ENCODE peak calls at places on chromosomes 13 and 19, in seven cellular contexts. One of them, this sample, is unnamed.

GRCh38 chr13:31733709-31734108 is 5.6 kb upstream of the RXFP2 start:
- DNase-seq in A549: no peak
- DNase-seq in colonic mucosa: no peak
- DNase-seq in Calu3: no peak
- DNase-seq in adrenal gland: no peak
- DNase-seq in breast epithelium: no peak
- DNase-seq in upper lobe of right lung: no peak
- DNase-seq in this sample: no peak

GRCh38 chr13:44904982-44905381 is 84.3 kb downstream of the NUFIP1 start:
- DNase-seq in A549: peak
- DNase-seq in colonic mucosa: peak
- DNase-seq in Calu3: no peak
- DNase-seq in adrenal gland: peak
- DNase-seq in breast epithelium: no peak
- DNase-seq in upper lobe of right lung: no peak
- DNase-seq in this sample: peak

GRCh38 chr19:37413243-37414084 is 42.6 kb downstream of the ZNF527 start:
- DNase-seq in A549: peak
- DNase-seq in colonic mucosa: no peak
- DNase-seq in Calu3: no peak
- DNase-seq in adrenal gland: no peak
- DNase-seq in breast epithelium: no peak
- DNase-seq in upper lobe of right lung: no peak
- DNase-seq in this sample: no peak

GRCh38 chr19:49243129-49243528 is 81.9 kb downstream of the SLC6A16 start:
- DNase-seq in A549: no peak
- DNase-seq in colonic mucosa: no peak
- DNase-seq in Calu3: no peak
- DNase-seq in adrenal gland: no peak
- DNase-seq in breast epithelium: no peak
- DNase-seq in upper lobe of right lung: no peak
- DNase-seq in this sample: no peak

GRCh38 chr13:85503797-85504196 is 295.4 kb downstream of the SLITRK6 start:
- DNase-seq in A549: peak
- DNase-seq in colonic mucosa: no peak
- DNase-seq in Calu3: no peak
- DNase-seq in adrenal gland: no peak
- DNase-seq in breast epithelium: no peak
- DNase-seq in upper lobe of right lung: no peak
- DNase-seq in this sample: no peak

GRCh38 chr19:50325310-50326100 is 3.7 kb downstream of the KCNC3 start:
- DNase-seq in A549: peak
- DNase-seq in colonic mucosa: peak
- DNase-seq in Calu3: peak
- DNase-seq in adrenal gland: peak
- DNase-seq in breast epithelium: no peak
- DNase-seq in upper lobe of right lung: peak
- DNase-seq in this sample: no peak

GRCh38 chr19:28486934-28487333 is 726.0 kb downstream of the UQCRFS1 start:
- DNase-seq in A549: no peak
- DNase-seq in colonic mucosa: no peak
- DNase-seq in Calu3: no peak
- DNase-seq in adrenal gland: no peak
- DNase-seq in breast epithelium: no peak
- DNase-seq in upper lobe of right lung: no peak
- DNase-seq in this sample: no peak

GRCh38 chr13:95627590-95627989 is 16.9 kb downstream of the DZIP1 start:
- DNase-seq in A549: no peak
- DNase-seq in colonic mucosa: no peak
- DNase-seq in Calu3: no peak
- DNase-seq in adrenal gland: no peak
- DNase-seq in breast epithelium: no peak
- DNase-seq in upper lobe of right lung: no peak
- DNase-seq in this sample: no peak

GRCh38 chr13:45932611-45933182 is 81.1 kb upstream of the SIAH3 start:
- DNase-seq in A549: no peak
- DNase-seq in colonic mucosa: no peak
- DNase-seq in Calu3: peak
- DNase-seq in adrenal gland: no peak
- DNase-seq in breast epithelium: no peak
- DNase-seq in upper lobe of right lung: no peak
- DNase-seq in this sample: no peak

GRCh38 chr19:810077-810855 is 11.5 kb downstream of the PLPPR3 start:
- DNase-seq in A549: no peak
- DNase-seq in colonic mucosa: no peak
- DNase-seq in Calu3: no peak
- DNase-seq in adrenal gland: no peak
- DNase-seq in breast epithelium: no peak
- DNase-seq in upper lobe of right lung: peak
- DNase-seq in this sample: no peak

GRCh38 chr19:10269333-10270179 is 1.4 kb upstream of the ICAM1 start:
- DNase-seq in A549: peak
- DNase-seq in colonic mucosa: peak
- DNase-seq in Calu3: peak
- DNase-seq in adrenal gland: peak
- DNase-seq in breast epithelium: peak
- DNase-seq in upper lobe of right lung: peak
- DNase-seq in this sample: no peak

GRCh38 chr13:76884571-76885202 is 1.5 kb downstream of the KCTD12 start:
- DNase-seq in A549: no peak
- DNase-seq in colonic mucosa: peak
- DNase-seq in Calu3: no peak
- DNase-seq in adrenal gland: peak
- DNase-seq in breast epithelium: no peak
- DNase-seq in upper lobe of right lung: no peak
- DNase-seq in this sample: no peak

GRCh38 chr13:76885203-76886004 is 801 bp downstream of the KCTD12 start:
- DNase-seq in A549: peak
- DNase-seq in colonic mucosa: peak
- DNase-seq in Calu3: peak
- DNase-seq in adrenal gland: peak
- DNase-seq in breast epithelium: peak
- DNase-seq in upper lobe of right lung: peak
- DNase-seq in this sample: no peak

GRCh38 chr13:76886005-76886291 is 257 bp downstream of the KCTD12 start:
- DNase-seq in A549: no peak
- DNase-seq in colonic mucosa: no peak
- DNase-seq in Calu3: no peak
- DNase-seq in adrenal gland: no peak
- DNase-seq in breast epithelium: no peak
- DNase-seq in upper lobe of right lung: no peak
- DNase-seq in this sample: no peak

GRCh38 chr13:76882431-76882830 is 3.8 kb downstream of the KCTD12 start:
- DNase-seq in A549: no peak
- DNase-seq in colonic mucosa: no peak
- DNase-seq in Calu3: no peak
- DNase-seq in adrenal gland: no peak
- DNase-seq in breast epithelium: no peak
- DNase-seq in upper lobe of right lung: no peak
- DNase-seq in this sample: no peak

DNA sequence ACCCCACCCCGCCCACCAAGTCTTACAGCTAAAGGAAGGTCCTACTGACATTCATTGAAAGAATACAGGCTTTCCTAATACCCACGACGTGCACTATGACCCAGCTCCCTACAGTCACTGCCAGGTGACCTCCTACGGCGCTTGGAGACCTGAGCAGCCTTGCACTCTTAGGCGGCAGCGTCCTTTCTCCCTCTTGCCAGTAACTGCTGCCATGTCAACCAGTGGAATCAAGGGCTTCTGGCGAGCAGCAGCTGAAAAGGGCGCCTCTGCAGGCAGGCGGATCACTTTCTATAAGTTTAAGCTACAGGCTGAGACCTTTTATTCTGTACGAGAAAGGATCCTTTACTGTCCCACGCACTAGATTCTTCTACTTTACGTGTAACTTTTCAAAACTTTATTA is 2.0 kb downstream of the KCTD12 start:
- DNase-seq in A549: no peak
- DNase-seq in colonic mucosa: peak
- DNase-seq in Calu3: peak
- DNase-seq in adrenal gland: peak
- DNase-seq in breast epithelium: no peak
- DNase-seq in upper lobe of right lung: peak
- DNase-seq in this sample: no peak
- TF ChIP-seq CTCF in A549: no peak
- TF ChIP-seq CTCF in colonic mucosa: no peak
- TF ChIP-seq CTCF in Calu3: no peak
- TF ChIP-seq CTCF in adrenal gland: peak
- TF ChIP-seq CTCF in breast epithelium: no peak
- TF ChIP-seq CTCF in upper lobe of right lung: peak
- TF ChIP-seq CTCF in this sample: peak

DNA sequence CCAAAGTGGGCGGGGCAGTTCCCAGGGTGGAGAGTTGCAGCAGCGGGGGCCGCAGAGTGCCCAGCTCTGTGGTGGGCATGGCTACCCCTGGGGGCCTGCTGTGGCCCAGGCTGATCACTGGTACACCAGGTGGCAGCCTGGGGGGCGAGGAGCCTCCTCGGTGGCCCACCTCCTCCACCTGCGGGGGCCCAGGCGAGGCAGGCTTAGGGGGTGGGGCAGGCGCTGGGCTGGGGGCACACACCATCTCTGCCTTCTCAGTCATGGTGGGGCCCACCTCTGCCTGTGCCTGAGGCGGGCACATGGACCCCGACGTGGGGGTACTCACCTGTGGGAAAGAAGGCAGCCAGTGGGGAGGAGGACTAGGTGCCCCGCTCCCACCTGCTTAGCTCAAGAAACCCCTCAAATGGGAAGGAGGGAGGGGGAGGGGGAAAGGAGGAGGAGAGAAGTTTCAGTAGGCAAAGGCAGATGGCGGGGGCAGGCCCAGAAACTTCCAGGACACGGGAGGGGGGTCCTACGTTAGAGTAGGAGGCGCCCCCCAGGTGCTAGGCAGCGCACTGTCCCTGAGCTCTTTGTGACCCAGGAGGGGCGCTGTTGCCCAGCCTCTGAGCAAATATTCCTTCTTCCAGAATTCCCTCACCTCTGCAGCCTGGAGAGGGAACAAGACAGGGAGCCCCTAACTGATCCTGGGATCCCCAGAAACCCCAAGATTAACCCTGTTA is 1.6 kb downstream of the LYL1 start:
- DNase-seq in A549: peak
- DNase-seq in colonic mucosa: no peak
- DNase-seq in Calu3: no peak
- DNase-seq in adrenal gland: no peak
- DNase-seq in breast epithelium: no peak
- DNase-seq in upper lobe of right lung: no peak
- DNase-seq in this sample: no peak
- TF ChIP-seq CTCF in A549: no peak
- TF ChIP-seq CTCF in colonic mucosa: no peak
- TF ChIP-seq CTCF in Calu3: no peak
- TF ChIP-seq CTCF in adrenal gland: peak
- TF ChIP-seq CTCF in breast epithelium: no peak
- TF ChIP-seq CTCF in upper lobe of right lung: peak
- TF ChIP-seq CTCF in this sample: peak

DNA sequence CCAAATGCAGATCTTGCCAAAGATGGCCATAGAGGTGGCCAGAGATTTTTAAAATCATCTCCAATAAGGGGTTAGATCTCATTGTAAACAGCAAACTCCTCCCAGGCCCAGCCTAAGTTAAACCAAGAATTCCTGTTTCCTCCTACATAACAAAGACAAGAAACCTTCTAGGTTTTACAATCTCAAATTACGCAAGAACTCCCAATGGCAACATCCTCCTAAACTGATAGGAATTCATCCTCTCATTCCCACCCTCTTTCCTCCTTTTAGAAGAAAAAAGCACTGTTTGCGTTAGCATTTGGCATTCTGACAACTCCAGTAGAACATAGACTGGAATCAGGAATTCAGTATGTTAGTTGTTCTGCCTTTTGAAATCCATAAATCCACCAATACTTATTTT is 14.6 kb downstream of the PROSER1 start:
- DNase-seq in A549: no peak
- DNase-seq in colonic mucosa: no peak
- DNase-seq in Calu3: no peak
- DNase-seq in adrenal gland: no peak
- DNase-seq in breast epithelium: no peak
- DNase-seq in upper lobe of right lung: no peak
- DNase-seq in this sample: no peak
- TF ChIP-seq CTCF in A549: no peak
- TF ChIP-seq CTCF in colonic mucosa: no peak
- TF ChIP-seq CTCF in Calu3: no peak
- TF ChIP-seq CTCF in adrenal gland: no peak
- TF ChIP-seq CTCF in breast epithelium: no peak
- TF ChIP-seq CTCF in upper lobe of right lung: no peak
- TF ChIP-seq CTCF in this sample: no peak

GRCh38 chr13:28657784-28658538 is 969 bp upstream of the POMP start:
- DNase-seq in A549: peak
- DNase-seq in colonic mucosa: no peak
- DNase-seq in Calu3: no peak
- DNase-seq in adrenal gland: no peak
- DNase-seq in breast epithelium: no peak
- DNase-seq in upper lobe of right lung: no peak
- DNase-seq in this sample: no peak
- TF ChIP-seq CTCF in A549: no peak
- TF ChIP-seq CTCF in colonic mucosa: no peak
- TF ChIP-seq CTCF in Calu3: no peak
- TF ChIP-seq CTCF in adrenal gland: peak
- TF ChIP-seq CTCF in breast epithelium: no peak
- TF ChIP-seq CTCF in upper lobe of right lung: no peak
- TF ChIP-seq CTCF in this sample: peak

GRCh38 chr19:55536951-55537740 is at the start of gene SBK2:
- DNase-seq in A549: peak
- DNase-seq in colonic mucosa: no peak
- DNase-seq in Calu3: no peak
- DNase-seq in adrenal gland: no peak
- DNase-seq in breast epithelium: no peak
- DNase-seq in upper lobe of right lung: no peak
- DNase-seq in this sample: no peak
- TF ChIP-seq CTCF in A549: peak
- TF ChIP-seq CTCF in colonic mucosa: no peak
- TF ChIP-seq CTCF in Calu3: no peak
- TF ChIP-seq CTCF in adrenal gland: no peak
- TF ChIP-seq CTCF in breast epithelium: no peak
- TF ChIP-seq CTCF in upper lobe of right lung: no peak
- TF ChIP-seq CTCF in this sample: peak

GRCh38 chr19:3274245-3275067 is 50.0 kb downstream of the CELF5 start:
- DNase-seq in A549: no peak
- DNase-seq in colonic mucosa: no peak
- DNase-seq in Calu3: no peak
- DNase-seq in adrenal gland: no peak
- DNase-seq in breast epithelium: no peak
- DNase-seq in upper lobe of right lung: no peak
- DNase-seq in this sample: no peak
- TF ChIP-seq CTCF in A549: no peak
- TF ChIP-seq CTCF in colonic mucosa: no peak
- TF ChIP-seq CTCF in Calu3: no peak
- TF ChIP-seq CTCF in adrenal gland: no peak
- TF ChIP-seq CTCF in breast epithelium: no peak
- TF ChIP-seq CTCF in upper lobe of right lung: no peak
- TF ChIP-seq CTCF in this sample: no peak

GRCh38 chr19:13117772-13118423 is at the start of gene NACC1:
- DNase-seq in A549: peak
- DNase-seq in colonic mucosa: peak
- DNase-seq in Calu3: peak
- DNase-seq in adrenal gland: peak
- DNase-seq in breast epithelium: peak
- DNase-seq in upper lobe of right lung: peak
- DNase-seq in this sample: peak
- TF ChIP-seq CTCF in A549: no peak
- TF ChIP-seq CTCF in colonic mucosa: no peak
- TF ChIP-seq CTCF in Calu3: no peak
- TF ChIP-seq CTCF in adrenal gland: peak
- TF ChIP-seq CTCF in breast epithelium: no peak
- TF ChIP-seq CTCF in upper lobe of right lung: no peak
- TF ChIP-seq CTCF in this sample: no peak